ENCODE peak calls at places on chromosomes 5 and 9, in seven cellular contexts. O, Z, L, X, G, D and M are unnamed samples.
A peak's percentile ranks its signal among the peaks of the same experiment; 100 is the strongest.

GRCh38 chr5:55856511-55857246 is 5.5 kb downstream of the IL31RA start:
- DNase-seq in O (no peak), Z (no peak), L (no peak), X (no peak), G (no peak), D (no peak), M (no peak)

GRCh38 chr5:166342330-166342891 is 1949.0 kb upstream of the WWC1 start:
- DNase-seq in O (no peak), Z (no peak), L (no peak), X (no peak), G (no peak), D (no peak), M (no peak)

GRCh38 chr9:5920860-5921328 is 30.2 kb downstream of the MLANA start:
- DNase-seq in O (no peak), Z (no peak), L (no peak), X (no peak), G (peak; percentile 38), D (no peak), M (no peak)

GRCh38 chr5:116938488-116938887 is 363.9 kb upstream of the SEMA6A start:
- DNase-seq in O (no peak), Z (no peak), L (peak; percentile 46), X (peak; percentile 88), G (no peak), D (no peak), M (no peak)

GRCh38 chr9:109753308-109753707 is 26.7 kb upstream of the PALM2AKAP2 start:
- DNase-seq in O (no peak), Z (no peak), L (no peak), X (no peak), G (no peak), D (no peak), M (no peak)

GRCh38 chr5:160747963-160748362 is 104.0 kb downstream of the ATP10B start:
- DNase-seq in O (no peak), Z (peak; percentile 12), L (no peak), X (no peak), G (no peak), D (no peak), M (no peak)

GRCh38 chr9:120708526-120709224 is 5.6 kb downstream of the MEGF9 start:
- DNase-seq in O (no peak), Z (no peak), L (no peak), X (no peak), G (peak; percentile 76), D (no peak), M (no peak)

GRCh38 chr5:73451218-73452130 is 2.9 kb upstream of the FOXD1 start:
- DNase-seq in O (peak; percentile 62), Z (peak; percentile 50), L (peak; percentile 56), X (peak; percentile 66), G (peak; percentile 59), D (no peak), M (no peak)

GRCh38 chr5:164636456-164636855 is 1131.0 kb downstream of the MAT2B start:
- DNase-seq in O (no peak), Z (no peak), L (no peak), X (no peak), G (no peak), D (no peak), M (no peak)

GRCh38 chr9:134748637-134749036 is 107.0 kb downstream of the COL5A1 start:
- DNase-seq in O (no peak), Z (no peak), L (no peak), X (no peak), G (peak; percentile 34), D (no peak), M (no peak)

GRCh38 chr9:87613265-87614111 is 112.4 kb upstream of the CTSL start:
- DNase-seq in O (no peak), Z (no peak), L (no peak), X (no peak), G (no peak), D (no peak), M (no peak)

GRCh38 chr5:157263586-157264090 is 2.3 kb upstream of the CYFIP2 start:
- DNase-seq in O (no peak), Z (peak; percentile 68), L (no peak), X (no peak), G (no peak), D (no peak), M (no peak)

GRCh38 chr9:2126331-2126789 is 111.2 kb downstream of the SMARCA2 start:
- DNase-seq in O (no peak), Z (no peak), L (no peak), X (no peak), G (peak; percentile 9), D (no peak), M (no peak)

GRCh38 chr9:126698251-126698650 is 84.5 kb downstream of the LMX1B start:
- DNase-seq in O (no peak), Z (no peak), L (no peak), X (no peak), G (no peak), D (no peak), M (no peak)

GRCh38 chr5:146962801-146963355 is 84.3 kb upstream of the PPP2R2B start:
- DNase-seq in O (no peak), Z (no peak), L (no peak), X (no peak), G (peak; percentile 39), D (no peak), M (no peak)

GRCh38 chr9:88816141-88816540 is 175.1 kb upstream of the S1PR3 start:
- DNase-seq in O (no peak), Z (no peak), L (no peak), X (no peak), G (peak; percentile 72), D (no peak), M (peak; percentile 86)

GRCh38 chr5:43556857-43557593 is at the start of gene PAIP1:
- DNase-seq in O (peak; percentile 75), Z (peak; percentile 84), L (peak; percentile 77), X (peak; percentile 81), G (peak; percentile 86), D (peak; percentile 86), M (peak; percentile 74)

GRCh38 chr9:98087420-98088354 is 31.2 kb downstream of the NANS start:
- DNase-seq in O (no peak), Z (no peak), L (no peak), X (peak; percentile 86), G (peak; percentile 20), D (peak; percentile 72), M (peak; percentile 39)

GRCh38 chr5:75951158-75951557 is 132.0 kb upstream of the SV2C start:
- DNase-seq in O (no peak), Z (no peak), L (peak; percentile 20), X (no peak), G (no peak), D (no peak), M (no peak)

GRCh38 chr9:89576404-89576824 is 28.4 kb upstream of the GADD45G start:
- DNase-seq in O (no peak), Z (peak; percentile 25), L (no peak), X (no peak), G (peak; percentile 50), D (peak; percentile 27), M (no peak)

GRCh38 chr9:70412678-70413426 is 1.6 kb downstream of the KLF9 start:
- DNase-seq in O (peak; percentile 43), Z (peak; percentile 75), L (peak; percentile 84), X (peak; percentile 29), G (peak; percentile 79), D (no peak), M (peak; percentile 73)

GRCh38 chr9:122816163-122816867 is 12.1 kb downstream of the PDCL start:
- DNase-seq in O (peak; percentile 47), Z (peak; percentile 7), L (no peak), X (no peak), G (no peak), D (no peak), M (peak; percentile 59)

GRCh38 chr9:120438111-120438510 is 141.9 kb downstream of the CDK5RAP2 start:
- DNase-seq in O (no peak), Z (no peak), L (no peak), X (no peak), G (peak; percentile 41), D (no peak), M (no peak)

GRCh38 chr9:79257215-79257614 is 314.6 kb upstream of the TLE4 start:
- DNase-seq in O (no peak), Z (no peak), L (peak; percentile 8), X (peak; percentile 34), G (no peak), D (no peak), M (no peak)

GRCh38 chr5:6868816-6869215 is 155.6 kb downstream of the TENT4A start:
- DNase-seq in O (no peak), Z (no peak), L (no peak), X (no peak), G (no peak), D (no peak), M (no peak)

GRCh38 chr9:106945727-106946690 is 83.0 kb downstream of the ZNF462 start:
- DNase-seq in O (no peak), Z (no peak), L (no peak), X (no peak), G (peak; percentile 91), D (no peak), M (peak; percentile 89)

GRCh38 chr9:112334319-112334828 is 955 bp upstream of the PTBP3 start:
- DNase-seq in O (peak; percentile 45), Z (peak; percentile 58), L (no peak), X (no peak), G (peak; percentile 38), D (no peak), M (no peak)

GRCh38 chr5:68533571-68534051 is 318.1 kb downstream of the PIK3R1 start:
- DNase-seq in O (no peak), Z (peak; percentile 48), L (no peak), X (no peak), G (no peak), D (no peak), M (no peak)

GRCh38 chr5:64635056-64635686 is 55.1 kb upstream of the SHISAL2B start:
- DNase-seq in O (no peak), Z (peak; percentile 44), L (no peak), X (no peak), G (peak; percentile 39), D (peak; percentile 15), M (no peak)